ENCODE peak calls at places on chromosome 12, in nine cellular contexts. W, H, O, L, D, R, U, S and X are unnamed samples.

GRCh38 chr12:43852744-43853143 is 16.9 kb downstream of the TMEM117 start:
- DNase-seq in W (no peak), H (no peak), O (no peak), L (no peak), D (no peak), R (no peak), U (no peak), S (no peak), X (no peak)

GRCh38 chr12:15858348-15858747 is 23.8 kb upstream of the STRAP start:
- DNase-seq in W (no peak), H (no peak), O (no peak), L (no peak), D (no peak), R (no peak), U (no peak), S (peak), X (no peak)

GRCh38 chr12:45121224-45121623 is 70.3 kb upstream of the DBX2 start:
- DNase-seq in W (no peak), H (no peak), O (no peak), L (no peak), D (no peak), R (no peak), U (no peak), S (no peak), X (no peak)

GRCh38 chr12:92191061-92191460 is 45.4 kb upstream of the BTG1 start:
- DNase-seq in W (no peak), H (no peak), O (no peak), L (no peak), D (no peak), R (no peak), U (no peak), S (no peak), X (no peak)

GRCh38 chr12:78305808-78306207 is 475.1 kb downstream of the NAV3 start:
- DNase-seq in W (no peak), H (no peak), O (no peak), L (no peak), D (no peak), R (no peak), U (no peak), S (no peak), X (no peak)

GRCh38 chr12:49031573-49032161 is 13.1 kb upstream of the PRKAG1 start:
- DNase-seq in W (no peak), H (no peak), O (no peak), L (no peak), D (no peak), R (no peak), U (no peak), S (no peak), X (no peak)

GRCh38 chr12:104720346-104721064 is 237.6 kb downstream of the SLC41A2 start:
- DNase-seq in W (no peak), H (peak), O (peak), L (peak), D (peak), R (no peak), U (no peak), S (no peak), X (no peak)

GRCh38 chr12:79897617-79898016 is 37.3 kb downstream of the PPP1R12A start:
- DNase-seq in W (no peak), H (no peak), O (no peak), L (no peak), D (peak), R (peak), U (no peak), S (peak), X (no peak)

GRCh38 chr12:111505601-111506036 is 93.5 kb downstream of the ATXN2 start:
- DNase-seq in W (no peak), H (no peak), O (no peak), L (no peak), D (no peak), R (no peak), U (no peak), S (peak), X (no peak)

GRCh38 chr12:75457191-75457590 is 23.4 kb upstream of the GLIPR1 start:
- DNase-seq in W (no peak), H (no peak), O (no peak), L (no peak), D (no peak), R (no peak), U (no peak), S (no peak), X (no peak)